ENCODE peak calls at places on chromosomes 2 and 18, in four cellular contexts. N is H1, Z is IMR-90, D is H9. O is an unnamed sample.

GRCh38 chr2:202064206-202064880 is 8.7 kb upstream of the KIAA2012 start:
- DNase-seq in N (no peak), Z (peak; percentile 94), D (peak; percentile 53), O (peak; percentile 32)

GRCh38 chr2:106062627-106063026 is 131.5 kb downstream of the UXS1 start:
- DNase-seq in N (peak; percentile 3), Z (no peak), D (no peak), O (no peak)

GRCh38 chr2:138020432-138020831 is 56.2 kb downstream of the HNMT start:
- DNase-seq in N (no peak), Z (no peak), D (no peak), O (peak; percentile 11)

GRCh38 chr2:98730851-98731708 is at the start of gene MGAT4A:
- DNase-seq in N (peak; percentile 75), Z (no peak), D (peak; percentile 50), O (peak; percentile 46)

GRCh38 chr18:30280861-30281470 is 761.6 kb downstream of the DSC3 start:
- DNase-seq in N (no peak), Z (peak; percentile 59), D (no peak), O (peak; percentile 76)

GRCh38 chr18:31555971-31556747 is 35.5 kb upstream of the TTR start:
- DNase-seq in N (no peak), Z (peak; percentile 70), D (no peak), O (peak; percentile 71)

GRCh38 chr2:153986488-153987229 is 114.9 kb downstream of the GALNT13 start:
- DNase-seq in N (no peak), Z (no peak), D (no peak), O (peak; percentile 37)

GRCh38 chr2:239323473-239323872 is 77.3 kb downstream of the HDAC4 start:
- DNase-seq in N (peak; percentile 33), Z (no peak), D (peak; percentile 10), O (no peak)

GRCh38 chr18:57154389-57154788 is 7.5 kb downstream of the BOD1L2 start:
- DNase-seq in N (no peak), Z (no peak), D (no peak), O (no peak)

GRCh38 chr2:127326289-127326945 is 32.5 kb upstream of the ERCC3 start:
- DNase-seq in N (no peak), Z (peak; percentile 32), D (no peak), O (peak; percentile 24)

GRCh38 chr2:191835539-191836350 is 11.1 kb downstream of the CAVIN2 start:
- DNase-seq in N (peak; percentile 69), Z (peak; percentile 61), D (peak; percentile 88), O (peak; percentile 62)

GRCh38 chr18:3447035-3447894 is 2.7 kb upstream of the TGIF1 start:
- DNase-seq in N (peak; percentile 70), Z (peak; percentile 62), D (peak; percentile 50), O (peak; percentile 91)

GRCh38 chr2:12861344-12861942 is 144.7 kb downstream of the TRIB2 start:
- DNase-seq in N (no peak), Z (peak; percentile 78), D (no peak), O (no peak)

GRCh38 chr2:168849610-168850009 is 40.6 kb downstream of the SPC25 start:
- DNase-seq in N (no peak), Z (peak; percentile 16), D (peak; percentile 41), O (peak; percentile 52)

GRCh38 chr2:69589973-69590652 is 53.4 kb downstream of the AAK1 start:
- DNase-seq in N (no peak), Z (peak; percentile 62), D (no peak), O (no peak)

GRCh38 chr2:157627594-157628281 is 926 bp downstream of the ACVR1C start:
- DNase-seq in N (no peak), Z (peak; percentile 3), D (peak; percentile 38), O (peak; percentile 3)

GRCh38 chr2:85437488-85438290 is 19.2 kb downstream of the SH2D6 start:
- DNase-seq in N (peak; percentile 82), Z (peak; percentile 77), D (peak; percentile 79), O (peak; percentile 79)

GRCh38 chr2:105990624-105991023 is 203.5 kb downstream of the UXS1 start:
- DNase-seq in N (no peak), Z (no peak), D (no peak), O (no peak)

GRCh38 chr2:191521608-191522208 is 156.2 kb upstream of the NABP1 start:
- DNase-seq in N (no peak), Z (peak; percentile 55), D (no peak), O (peak; percentile 34)

GRCh38 chr18:76538846-76539245 is 43.8 kb upstream of the ZNF516 start:
- DNase-seq in N (no peak), Z (no peak), D (no peak), O (no peak)

GRCh38 chr2:152098798-152099654 is at the start of gene CACNB4:
- DNase-seq in N (peak; percentile 73), Z (no peak), D (peak; percentile 75), O (peak; percentile 25)

GRCh38 chr18:79427368-79428225 is 31.9 kb downstream of the NFATC1 start:
- DNase-seq in N (no peak), Z (no peak), D (no peak), O (no peak)

GRCh38 chr2:200383380-200384110 is 77.1 kb downstream of the SPATS2L start:
- DNase-seq in N (no peak), Z (peak; percentile 80), D (no peak), O (no peak)

GRCh38 chr2:3520591-3520990 is 1.3 kb upstream of the ADI1 start:
- DNase-seq in N (no peak), Z (no peak), D (no peak), O (no peak)

GRCh38 chr2:127623388-127624320 is 22.3 kb upstream of the GPR17 start:
- DNase-seq in N (no peak), Z (peak; percentile 64), D (peak; percentile 23), O (no peak)

GRCh38 chr2:132424526-132425121 is 8.0 kb downstream of the GPR39 start:
- DNase-seq in N (no peak), Z (peak; percentile 72), D (no peak), O (no peak)

GRCh38 chr2:23760746-23761145 is 166.2 kb downstream of the ATAD2B start:
- DNase-seq in N (no peak), Z (peak; percentile 80), D (no peak), O (peak; percentile 43)

GRCh38 chr18:27860701-27861107 is 316.2 kb downstream of the CDH2 start:
- DNase-seq in N (no peak), Z (peak; percentile 2), D (no peak), O (peak; percentile 21)

GRCh38 chr2:64769392-64770044 is 115.8 kb upstream of the SERTAD2 start:
- DNase-seq in N (no peak), Z (no peak), D (no peak), O (no peak)

GRCh38 chr18:55858661-55859111 is 270.7 kb upstream of the TCF4 start:
- DNase-seq in N (no peak), Z (no peak), D (no peak), O (no peak)

GRCh38 chr2:23703037-23703582 is 223.8 kb downstream of the ATAD2B start:
- DNase-seq in N (peak; percentile 41), Z (no peak), D (peak; percentile 26), O (no peak)

GRCh38 chr2:84459944-84460429 is 907 bp upstream of the SUCLG1 start:
- DNase-seq in N (no peak), Z (no peak), D (no peak), O (no peak)

GRCh38 chr2:32064021-32064678 is 794 bp downstream of the SPAST start:
- DNase-seq in N (no peak), Z (no peak), D (peak; percentile 31), O (peak; percentile 27)

GRCh38 chr2:233384811-233385488 is 30.7 kb downstream of the DGKD start:
- DNase-seq in N (no peak), Z (no peak), D (no peak), O (no peak)

GRCh38 chr2:213089438-213089837 is 62.0 kb downstream of the IKZF2 start:
- DNase-seq in N (no peak), Z (peak; percentile 22), D (no peak), O (no peak)

GRCh38 chr2:163469561-163469962 is 266.2 kb downstream of the FIGN start:
- DNase-seq in N (no peak), Z (no peak), D (no peak), O (peak; percentile 36)

GRCh38 chr2:71938659-71939587 is 208.7 kb downstream of the CYP26B1 start:
- DNase-seq in N (peak; percentile 24), Z (no peak), D (peak; percentile 11), O (no peak)

GRCh38 chr2:235146206-235146605 is 194.4 kb downstream of the SH3BP4 start:
- DNase-seq in N (no peak), Z (no peak), D (no peak), O (peak; percentile 64)
- H4K5ac ChIP-seq in N (no peak overlapping the region), Z (no peak overlapping the region), D (no peak overlapping the region), O (no peak overlapping the region)

GRCh38 chr18:45636110-45636509 is 20.8 kb downstream of the SLC14A2 start:
- DNase-seq in N (no peak), Z (no peak), D (no peak), O (no peak)
- H4K5ac ChIP-seq in N (no peak overlapping the region), Z (no peak overlapping the region), D (no peak overlapping the region), O (no peak overlapping the region)

DNA sequence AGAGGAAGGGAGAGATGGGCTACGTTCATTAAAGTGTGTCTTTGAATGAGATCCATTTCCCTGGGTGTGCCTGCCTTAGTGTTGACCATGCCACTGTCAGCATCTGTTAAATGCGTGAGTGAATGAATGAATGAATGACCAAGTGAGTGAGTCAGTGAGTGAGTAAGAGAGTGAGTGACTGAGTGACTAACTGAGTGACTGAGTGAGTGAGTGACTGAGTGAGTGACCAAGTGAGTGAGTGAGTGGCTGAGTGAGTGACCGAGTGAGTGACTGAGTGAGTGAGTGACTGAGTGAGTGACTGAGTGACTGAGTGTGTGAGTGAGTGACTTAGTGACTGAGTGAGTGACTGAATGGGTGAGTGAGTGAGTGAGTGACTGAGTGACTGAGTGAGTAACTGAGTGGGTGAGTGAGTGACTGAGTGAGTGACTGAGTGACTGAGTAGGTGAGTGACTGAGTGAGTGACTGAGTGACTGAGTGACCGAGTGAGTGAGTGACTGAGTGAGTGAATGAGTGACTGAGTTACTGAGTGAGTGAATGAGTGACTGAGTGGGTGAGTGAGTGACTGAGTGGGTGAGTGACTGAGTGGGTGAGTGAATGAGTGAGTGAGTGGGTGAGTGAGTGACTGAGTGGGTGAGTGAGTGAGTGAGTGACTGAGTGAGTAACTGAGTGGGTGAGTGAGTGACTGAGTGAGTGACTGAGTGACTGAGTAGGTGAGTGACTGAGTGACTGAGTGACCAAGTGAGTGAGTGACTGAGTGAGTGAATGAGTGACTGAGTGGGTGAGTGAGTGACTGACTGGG is 11.2 kb downstream of the MAL start:
- DNase-seq in N (no peak), Z (no peak), D (no peak), O (no peak)
- H4K5ac ChIP-seq in N (no peak overlapping the region), Z (no peak overlapping the region), D (no peak overlapping the region), O (no peak overlapping the region)

GRCh38 chr2:83058683-83059082 is 1400.4 kb downstream of the SUCLG1 start:
- DNase-seq in N (no peak), Z (no peak), D (no peak), O (no peak)

GRCh38 chr2:83051538-83052192 is 1407.4 kb downstream of the SUCLG1 start:
- DNase-seq in N (no peak), Z (no peak), D (no peak), O (peak; percentile 1)

GRCh38 chr2:83054751-83055150 is 1404.3 kb downstream of the SUCLG1 start:
- DNase-seq in N (no peak), Z (peak; percentile 15), D (no peak), O (no peak)

DNA sequence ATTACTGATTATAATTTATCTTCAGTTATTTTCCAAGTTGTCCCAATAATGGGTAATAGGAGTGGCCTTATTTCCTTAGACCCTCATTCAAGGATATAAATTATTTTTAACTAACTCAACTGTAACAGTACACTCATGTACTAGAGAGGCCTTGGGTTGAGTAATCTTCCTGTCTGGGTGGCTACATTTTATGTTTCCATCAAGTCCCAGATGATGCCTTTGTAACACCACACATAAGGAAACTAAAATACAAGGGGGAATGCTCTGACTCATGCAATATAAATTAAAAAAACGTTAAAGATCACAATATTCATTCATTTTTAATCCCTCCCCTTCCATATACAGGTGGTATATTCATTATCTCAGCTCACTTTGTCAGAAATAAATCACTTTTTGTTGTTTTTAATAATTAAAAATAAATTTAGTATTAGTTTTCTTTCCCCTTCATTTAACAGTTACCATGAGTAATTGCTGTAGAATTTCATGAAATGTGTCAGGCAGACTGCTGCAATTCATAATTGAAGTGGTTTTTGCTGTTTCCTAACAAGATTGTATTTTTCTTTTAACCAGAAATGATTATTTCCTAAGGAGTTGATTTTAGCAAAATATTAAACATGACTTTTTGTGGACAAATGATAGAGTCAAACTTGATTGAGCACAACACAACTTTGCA is 1403.6 kb downstream of the SUCLG1 start:
- DNase-seq in N (no peak), Z (peak; percentile 86), D (no peak), O (no peak)
- H4K5ac ChIP-seq in N (no peak overlapping the region), Z (no peak overlapping the region), D (no peak overlapping the region), O (no peak overlapping the region)

O was measured in mesendoderm.